ENCODE peak calls at places on chromosomes 11 and 22, in six cellular contexts. U is H1, T is suprapubic skin, N is sigmoid colon, R is transverse colon, S is breast epithelium. C is an unnamed sample.
A peak's percentile ranks its signal among the peaks of the same experiment; 100 is the strongest.

GRCh38 chr22:30205281-30206115 is 41.1 kb downstream of the LIF start:
- DNase-seq in N (peak; percentile 87), S (no peak), R (no peak), U (no peak), T (peak; percentile 89), C (peak; percentile 25)

GRCh38 chr22:32444068-32444467 is 20.2 kb downstream of the BPIFC start:
- DNase-seq in N (no peak), S (no peak), R (peak; percentile 43), U (no peak), T (no peak), C (no peak)

GRCh38 chr22:17213976-17214375 is 5.3 kb downstream of the ADA2 start:
- DNase-seq in N (peak; percentile 70), U (no peak), R (peak; percentile 69), T (no peak), S (no peak), C (peak; percentile 38)

GRCh38 chr11:16759857-16760256 is 21.4 kb downstream of the C11orf58 start:
- DNase-seq in R (no peak), N (no peak), T (no peak), U (no peak), S (no peak), C (no peak)

GRCh38 chr11:77147668-77148321 is 19.7 kb downstream of the MYO7A start:
- DNase-seq in T (no peak), U (peak; percentile 29), N (no peak), S (no peak), R (peak; percentile 46), C (peak; percentile 44)

GRCh38 chr11:123628936-123629683 is 25.3 kb downstream of the SCN3B start:
- DNase-seq in T (no peak), S (peak; percentile 20), U (no peak), N (peak; percentile 78), R (peak; percentile 13), C (peak; percentile 32)

GRCh38 chr11:124745835-124746620 is 6.0 kb downstream of the VSIG2 start:
- DNase-seq in R (peak; percentile 68), S (no peak), N (no peak), U (no peak), T (no peak), C (no peak)

GRCh38 chr22:36332623-36333331 is 55.0 kb downstream of the MYH9 start:
- DNase-seq in T (no peak), N (no peak), S (peak; percentile 90), R (peak; percentile 55), U (no peak), C (peak; percentile 73)

GRCh38 chr22:46287873-46288751 is 8.6 kb upstream of the GTSE1 start:
- DNase-seq in T (no peak), U (no peak), N (no peak), R (peak; percentile 66), S (no peak), C (peak; percentile 47)

GRCh38 chr22:49938565-49939136 is 20.2 kb downstream of the CRELD2 start:
- DNase-seq in S (no peak), U (no peak), R (no peak), T (no peak), N (no peak), C (peak; percentile 30)

GRCh38 chr22:49936973-49937757 is 18.7 kb downstream of the CRELD2 start:
- DNase-seq in N (no peak), U (no peak), T (no peak), S (no peak), R (no peak), C (peak; percentile 57)

GRCh38 chr22:49936018-49936972 is 17.9 kb downstream of the CRELD2 start:
- DNase-seq in T (peak; percentile 95), U (peak; percentile 44), R (peak; percentile 92), S (peak; percentile 89), N (peak; percentile 97), C (peak; percentile 95)

GRCh38 chr22:49935561-49935960 is 17.1 kb downstream of the CRELD2 start:
- DNase-seq in N (no peak), T (no peak), U (no peak), R (no peak), S (no peak), C (no peak)

DNA sequence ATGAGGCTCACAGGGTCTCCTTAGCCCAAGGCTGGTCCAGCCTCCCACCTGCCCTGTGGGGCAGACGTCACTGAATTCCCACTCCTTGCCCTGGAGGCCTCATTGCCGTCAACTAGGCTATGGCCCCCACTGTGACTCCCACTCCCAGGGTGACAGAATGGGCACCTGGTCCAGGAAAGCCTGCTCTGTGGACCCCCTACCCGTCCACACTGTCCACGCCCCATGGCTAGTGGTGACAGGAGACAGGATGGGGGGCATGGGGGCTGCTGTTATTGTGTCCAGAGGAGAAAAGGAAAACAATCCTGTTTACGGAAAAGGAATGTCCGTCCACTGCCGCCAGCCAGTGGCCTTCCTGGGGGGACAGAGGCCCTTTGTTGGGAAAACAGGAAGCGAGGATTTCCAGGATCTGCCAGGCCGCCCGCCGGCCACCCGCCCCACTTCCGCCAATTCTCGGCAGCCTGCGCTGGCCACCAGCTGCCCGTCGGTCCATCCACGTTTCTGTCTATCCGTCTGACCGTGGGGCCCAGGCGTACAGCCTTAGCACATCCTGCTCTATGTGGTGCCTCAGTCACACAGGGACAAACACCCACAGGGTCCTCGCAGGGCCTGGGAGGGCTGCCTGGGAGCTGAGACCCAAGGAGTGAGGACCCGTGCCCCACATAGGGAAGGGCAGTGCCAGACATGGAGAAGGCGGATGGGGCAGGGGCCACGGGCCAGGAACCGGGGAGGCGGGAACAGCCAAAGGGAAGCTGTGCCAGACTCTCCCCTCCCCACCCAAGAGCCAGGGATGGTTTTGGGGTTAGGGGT is 19.5 kb downstream of the CRELD2 start:
- DNase-seq in R (no peak), N (no peak), T (no peak), S (no peak), U (no peak), C (peak; percentile 29)
- H3K27ac ChIP-seq in R (peak overlapping the region; percentile 94), N (peak overlapping the region; percentile 89), T (peak overlapping the region; percentile 98), S (peak overlapping the region; percentile 99), U (no peak overlapping the region), C (peak overlapping the region; percentile 94)

GRCh38 chr11:22346283-22346682 is 8.1 kb downstream of the SLC17A6 start:
- DNase-seq in S (no peak), N (no peak), T (no peak), U (no peak), R (no peak), C (no peak)

GRCh38 chr11:22343411-22344032 is 5.3 kb downstream of the SLC17A6 start:
- DNase-seq in U (no peak), R (no peak), S (no peak), T (peak; percentile 57), N (no peak), C (no peak)

GRCh38 chr11:22347857-22348496 is 9.8 kb downstream of the SLC17A6 start:
- DNase-seq in N (no peak), S (no peak), U (no peak), T (no peak), R (no peak), C (no peak)

DNA sequence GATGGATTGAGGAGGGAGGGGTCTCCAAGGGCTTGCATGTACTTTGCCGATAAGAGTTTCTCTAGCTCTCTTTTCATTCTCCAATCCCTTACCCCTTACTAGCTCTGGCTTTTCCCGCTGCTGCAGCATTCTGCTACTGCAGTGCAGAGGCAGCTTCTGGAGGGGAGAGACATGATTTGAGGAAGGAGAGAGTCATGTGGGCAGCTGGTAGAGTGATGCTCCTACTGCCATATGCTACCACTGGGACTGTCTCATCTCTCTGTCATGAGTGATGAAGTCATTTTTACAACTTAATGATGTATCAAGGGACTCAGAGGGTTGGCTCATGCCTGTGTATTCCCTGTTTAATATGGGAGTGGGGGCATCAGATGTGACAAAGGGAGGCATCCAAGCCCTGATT is 11.3 kb downstream of the SLC17A6 start:
- DNase-seq in T (no peak), U (no peak), N (no peak), S (no peak), R (no peak), C (no peak)
- TF ChIP-seq POLR2AphosphoS5 in T (no peak), U (no peak), N (no peak), S (no peak), R (no peak), C (no peak)

DNA sequence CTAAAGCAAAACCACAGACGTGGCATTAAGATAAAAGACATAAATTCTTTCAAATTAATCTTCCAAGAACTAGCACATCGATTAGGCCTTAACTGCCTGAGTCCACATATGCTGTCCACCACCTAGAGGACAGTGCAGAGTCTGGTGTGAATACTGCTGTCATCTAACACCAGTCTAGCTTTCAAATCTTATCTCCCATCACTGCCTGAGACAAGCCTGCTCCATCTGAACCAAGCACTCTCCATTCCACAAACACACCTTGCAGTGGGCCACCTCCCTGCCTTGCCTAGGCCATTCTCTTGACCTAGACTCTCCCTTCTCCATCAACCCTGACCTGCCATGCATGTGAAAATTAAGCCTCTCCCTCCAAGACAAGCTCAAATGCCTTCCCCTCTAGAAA is 129.5 kb upstream of the PITPNB start:
- DNase-seq in N (no peak), S (no peak), T (no peak), R (no peak), U (no peak), C (no peak)
- H3K9me3 ChIP-seq in N (no peaks in the 10 kb centered on the region), S (no peaks in the 10 kb centered on the region), T (no peaks in the 10 kb centered on the region), R (no peaks in the 10 kb centered on the region), U (no peaks in the 10 kb centered on the region), C (no peaks in the 10 kb centered on the region)

GRCh38 chr11:64894070-64894811 is 15.8 kb upstream of the EHD1 start:
- DNase-seq in N (peak; percentile 90), R (peak; percentile 95), U (peak; percentile 50), S (peak; percentile 62), T (peak; percentile 87), C (peak; percentile 92)
- H3K27ac ChIP-seq in N (no peak overlapping the region), R (peak overlapping the region; percentile 95), U (no peak overlapping the region), S (no peak overlapping the region), T (no peak overlapping the region), C (peak overlapping the region; percentile 84)

DNA sequence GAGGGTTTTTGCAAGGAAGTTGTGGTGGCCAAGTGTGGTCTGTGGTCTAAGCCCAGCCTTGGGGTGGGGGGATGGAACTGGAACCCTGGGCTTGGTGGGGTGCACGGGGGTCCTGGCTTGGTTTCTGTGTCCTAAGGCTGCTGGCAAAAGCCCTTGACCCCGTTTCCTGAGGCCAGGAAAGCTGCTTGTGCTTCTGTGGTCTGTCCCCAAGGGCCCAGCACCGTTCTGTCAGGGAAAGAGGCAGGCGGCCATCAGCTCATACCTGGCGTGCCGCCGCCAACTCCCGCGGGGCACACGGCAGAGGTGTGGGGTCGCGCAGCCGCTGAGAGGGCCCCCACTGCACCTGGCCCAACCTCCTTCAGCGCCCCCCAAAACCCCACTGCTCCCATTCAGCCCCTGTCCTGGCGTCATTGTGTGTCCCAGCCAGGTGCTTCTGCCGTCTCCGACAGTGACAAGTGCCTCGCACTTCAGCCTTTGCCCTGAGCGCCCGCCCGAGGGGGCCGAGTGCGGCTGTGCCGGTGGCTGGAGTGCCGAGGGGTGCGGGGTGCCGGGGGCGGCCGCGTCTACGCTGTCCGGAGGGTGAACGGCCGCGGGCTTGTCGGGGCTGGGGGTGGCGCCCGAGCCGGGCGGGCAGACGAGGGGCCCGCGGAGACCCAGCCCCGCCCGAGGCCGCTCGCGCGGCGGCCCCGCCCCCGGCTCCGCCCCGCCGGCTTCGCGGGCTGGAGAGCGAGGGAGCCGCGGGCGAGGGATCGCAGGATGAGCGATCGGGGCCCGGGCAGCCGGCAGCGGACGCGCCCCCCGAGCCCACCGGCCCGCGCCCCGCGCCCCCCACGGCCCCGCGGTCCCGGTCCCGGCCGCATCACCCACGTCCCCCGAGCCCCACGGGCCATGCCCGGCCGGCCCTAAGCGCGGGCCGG is at the start of gene CNIH2:
- DNase-seq in U (no peak), S (no peak), N (no peak), R (peak; percentile 47), T (no peak), C (peak; percentile 39)
- TF ChIP-seq POLR2AphosphoS5 in U (peak; percentile 7), S (no peak), N (peak; percentile 14), R (no peak), T (no peak), C (no peak)